ENCODE peak calls at places on chromosome 7, in nine cellular contexts. K is stromal cell of bone marrow; X is A172; J is GM23248; B is ovary; S is MM.1S; V is stimulated activated naive CD4-positive, alpha-beta T cell; M is GDM1; T is NCI-H2171 treated with DMSO at 0.1 percent for 48 hours. G is an unnamed sample.
A peak's percentile ranks its signal among the peaks of the same experiment; 100 is the strongest.

GRCh38 chr7:128408709-128409434 is 910 bp downstream of the IMPDH1 start:
- DNase-seq in K (no peak), X (no peak), J (peak; percentile 57), B (peak; percentile 63), S (no peak), V (no peak), M (no peak), T (peak; percentile 72), G (no peak)

GRCh38 chr7:151472644-151473380 is 32.9 kb upstream of the CRYGN start:
- DNase-seq in K (no peak), X (no peak), J (no peak), B (no peak), S (peak; percentile 59), V (no peak), M (no peak), T (no peak), G (no peak)

GRCh38 chr7:67788689-67789088 is 792.1 kb downstream of the TYW1 start:
- DNase-seq in K (peak; percentile 17), X (peak; percentile 14), J (peak; percentile 39), B (peak; percentile 43), S (no peak), V (no peak), M (no peak), T (no peak), G (no peak)

GRCh38 chr7:14720792-14721191 is 181.8 kb downstream of the DGKB start:
- DNase-seq in K (peak; percentile 28), X (peak; percentile 33), J (peak; percentile 17), B (no peak), S (no peak), V (no peak), M (no peak), T (no peak), G (no peak)

GRCh38 chr7:128091106-128091505 is 59.9 kb upstream of the LRRC4 start:
- DNase-seq in K (peak; percentile 48), X (no peak), J (peak; percentile 41), B (no peak), S (no peak), V (no peak), M (no peak), T (no peak), G (no peak)

GRCh38 chr7:24058953-24059352 is 225.0 kb upstream of the NPY start:
- DNase-seq in K (no peak), X (no peak), J (no peak), B (no peak), S (no peak), V (no peak), M (no peak), T (no peak), G (no peak)

GRCh38 chr7:158394936-158395335 is 192.7 kb downstream of the PTPRN2 start:
- DNase-seq in K (no peak), X (no peak), J (no peak), B (no peak), S (peak; percentile 42), V (peak; percentile 7), M (no peak), T (peak; percentile 45), G (peak; percentile 7)

GRCh38 chr7:67401492-67401891 is 404.9 kb downstream of the TYW1 start:
- DNase-seq in K (no peak), X (no peak), J (no peak), B (no peak), S (no peak), V (no peak), M (no peak), T (peak; percentile 11), G (no peak)

GRCh38 chr7:16071246-16071857 is 350.0 kb downstream of the CRPPA start:
- DNase-seq in K (peak; percentile 62), X (peak; percentile 76), J (peak; percentile 77), B (no peak), S (peak; percentile 72), V (no peak), M (peak; percentile 4), T (peak; percentile 71), G (peak; percentile 84)

GRCh38 chr7:55160539-55160938 is 141.7 kb downstream of the EGFR start:
- DNase-seq in K (no peak), X (no peak), J (peak; percentile 82), B (no peak), S (no peak), V (no peak), M (no peak), T (no peak), G (no peak)

GRCh38 chr7:116328161-116328560 is 117.8 kb downstream of the TES start:
- DNase-seq in K (peak; percentile 25), X (no peak), J (peak; percentile 36), B (no peak), S (no peak), V (no peak), M (no peak), T (no peak), G (no peak)

GRCh38 chr7:19538036-19538435 is 170.8 kb downstream of the POLR1F start:
- DNase-seq in K (peak; percentile 25), X (peak; percentile 40), J (peak; percentile 20), B (no peak), S (no peak), V (no peak), M (no peak), T (no peak), G (no peak)

GRCh38 chr7:7175075-7175695 is 7.2 kb upstream of the C1GALT1 start:
- DNase-seq in K (no peak), X (no peak), J (peak; percentile 29), B (no peak), S (no peak), V (no peak), M (no peak), T (no peak), G (no peak)

GRCh38 chr7:35418716-35419425 is 165.0 kb upstream of the TBX20 start:
- DNase-seq in K (no peak), X (no peak), J (no peak), B (no peak), S (no peak), V (no peak), M (no peak), T (no peak), G (no peak)

GRCh38 chr7:104415700-104416099 is 87.3 kb downstream of the LHFPL3 start:
- DNase-seq in K (no peak), X (no peak), J (no peak), B (no peak), S (no peak), V (no peak), M (no peak), T (no peak), G (no peak)

GRCh38 chr7:22979861-22980260 is 34.1 kb downstream of the HYCC1 start:
- DNase-seq in K (no peak), X (peak; percentile 3), J (peak; percentile 47), B (no peak), S (no peak), V (no peak), M (no peak), T (no peak), G (no peak)

GRCh38 chr7:119175916-119176627 is 951.6 kb downstream of the ANKRD7 start:
- DNase-seq in K (peak; percentile 44), X (peak; percentile 78), J (peak; percentile 73), B (no peak), S (peak; percentile 84), V (no peak), M (peak; percentile 5), T (peak; percentile 57), G (peak; percentile 53)

GRCh38 chr7:112500619-112501018 is 19.8 kb downstream of the LSMEM1 start:
- DNase-seq in K (no peak), X (no peak), J (peak; percentile 24), B (no peak), S (no peak), V (no peak), M (no peak), T (no peak), G (no peak)

GRCh38 chr7:92836489-92837213 is at the start of gene CDK6:
- DNase-seq in K (no peak), X (peak; percentile 42), J (peak; percentile 87), B (peak; percentile 73), S (peak; percentile 73), V (peak; percentile 46), M (peak; percentile 75), T (no peak), G (no peak)

GRCh38 chr7:1533569-1534329 is 3.2 kb downstream of the MAFK start:
- DNase-seq in K (peak; percentile 68), X (peak; percentile 99), J (peak; percentile 97), B (no peak), S (no peak), V (no peak), M (no peak), T (no peak), G (no peak)

GRCh38 chr7:142866361-142867096 is 11.7 kb downstream of the EPHB6 start:
- DNase-seq in K (no peak), X (peak; percentile 19), J (peak; percentile 35), B (no peak), S (peak; percentile 30), V (no peak), M (no peak), T (peak; percentile 13), G (peak; percentile 29)

GRCh38 chr7:81008901-81009300 is 90.0 kb upstream of the SEMA3C start:
- DNase-seq in K (no peak), X (no peak), J (no peak), B (no peak), S (no peak), V (no peak), M (no peak), T (no peak), G (no peak)

GRCh38 chr7:143487566-143487965 is 9.9 kb downstream of the TAS2R41 start:
- DNase-seq in K (peak; percentile 59), X (peak; percentile 11), J (peak; percentile 70), B (no peak), S (peak; percentile 88), V (no peak), M (no peak), T (no peak), G (no peak)

GRCh38 chr7:30596043-30596641 is 1.5 kb downstream of the GARS1 start:
- DNase-seq in K (no peak), X (peak; percentile 37), J (peak; percentile 77), B (no peak), S (peak; percentile 43), V (no peak), M (no peak), T (peak; percentile 66), G (peak; percentile 47)

GRCh38 chr7:47087866-47088265 is 494.0 kb downstream of the TNS3 start:
- DNase-seq in K (peak; percentile 44), X (no peak), J (peak; percentile 59), B (no peak), S (no peak), V (no peak), M (no peak), T (no peak), G (no peak)

GRCh38 chr7:23207029-23207428 is 25.2 kb downstream of the NUP42 start:
- DNase-seq in K (no peak), X (no peak), J (no peak), B (no peak), S (no peak), V (no peak), M (no peak), T (no peak), G (no peak)

GRCh38 chr7:12584940-12585339 is 14.4 kb downstream of the SCIN start:
- DNase-seq in K (peak; percentile 67), X (peak; percentile 26), J (peak; percentile 66), B (no peak), S (no peak), V (no peak), M (no peak), T (no peak), G (peak; percentile 81)

GRCh38 chr7:130941322-130942210 is 207.6 kb upstream of the KLF14 start:
- DNase-seq in K (no peak), X (peak; percentile 58), J (no peak), B (peak; percentile 75), S (no peak), V (no peak), M (no peak), T (no peak), G (no peak)

GRCh38 chr7:101691822-101692384 is 62.8 kb upstream of the MYL10 start:
- DNase-seq in K (no peak), X (no peak), J (no peak), B (no peak), S (no peak), V (no peak), M (no peak), T (no peak), G (peak; percentile 33)

G was measured in KBM-7.